ENCODE peak calls at places on chromosomes 7 and 10, in four cellular contexts. I is NCI-H69; C is HFFc6; D is activated CD8-positive, alpha-beta memory T cell treated with anti-CD3 and anti-CD28 coated beads for 48 hours. Z is an unnamed sample.
A peak's percentile ranks its signal among the peaks of the same experiment; 100 is the strongest.

GRCh38 chr7:99539213-99539811 is 12.6 kb downstream of the FAM200A start:
- DNase-seq in I (peak; percentile 57), C (no peak), D (no peak), Z (no peak)

GRCh38 chr7:128347573-128348147 is 4.0 kb upstream of the RBM28 start:
- DNase-seq in I (peak; percentile 42), C (peak; percentile 18), D (peak; percentile 22), Z (no peak)

GRCh38 chr7:47581821-47582747 is at the start of gene TNS3:
- DNase-seq in I (peak; percentile 80), C (no peak), D (no peak), Z (no peak)

GRCh38 chr10:116183733-116184447 is 89.1 kb downstream of the GFRA1 start:
- DNase-seq in I (peak; percentile 25), C (peak; percentile 63), D (no peak), Z (no peak)

GRCh38 chr10:109852004-109852717 is 71.2 kb downstream of the XPNPEP1 start:
- DNase-seq in I (peak; percentile 68), C (peak; percentile 65), D (peak; percentile 58), Z (peak; percentile 61)

GRCh38 chr10:13787015-13787421 is 200.3 kb downstream of the PRPF18 start:
- DNase-seq in I (no peak), C (no peak), D (peak; percentile 36), Z (no peak)

GRCh38 chr10:99930731-99931550 is 78.8 kb downstream of the DNMBP start:
- DNase-seq in I (no peak), C (no peak), D (no peak), Z (no peak)

GRCh38 chr7:21076054-21076453 is 289.4 kb upstream of the SP8 start:
- DNase-seq in I (peak; percentile 99), C (no peak), D (no peak), Z (no peak)

GRCh38 chr7:51014811-51015210 is 232.1 kb upstream of the GRB10 start:
- DNase-seq in I (no peak), C (no peak), D (no peak), Z (no peak)

Z was measured in omental fat pad.